ENCODE peak calls at places on chromosomes 13 and 19, in eight cellular contexts. T is ELF-1; W is CD8-positive, alpha-beta memory T cell; H is HS-5; D is omental fat pad; N is stimulated activated naive CD8-positive, alpha-beta T cell treated with anti-CD3 and anti-CD28 coated beads, Interleukin-15, amount 100 ng/mL, for 72 hours; I is GM19239; P is tibial nerve. L is an unnamed sample.

GRCh38 chr19:1791879-1792278 is 20.2 kb downstream of the ATP8B3 start:
- DNase-seq in P (no peak), T (no peak), H (no peak), D (no peak), W (no peak), I (no peak), N (no peak), L (no peak)

GRCh38 chr13:91112878-91113277 is 234.6 kb upstream of the MIR17HG start:
- DNase-seq in D (no peak), T (no peak), N (no peak), I (no peak), P (no peak), H (no peak), W (no peak), L (no peak)

GRCh38 chr19:18833849-18834643 is 2.3 kb downstream of the UPF1 start:
- DNase-seq in H (no peak), I (no peak), D (no peak), T (no peak), W (no peak), N (no peak), P (no peak), L (no peak)

GRCh38 chr13:113835461-113836274 is 28.2 kb downstream of the GAS6 start:
- DNase-seq in P (no peak), H (no peak), I (no peak), W (no peak), T (peak; percentile 82), N (no peak), D (no peak), L (no peak)

GRCh38 chr13:39051157-39051556 is 12.9 kb downstream of the NHLRC3 start:
- DNase-seq in I (no peak), D (no peak), W (no peak), P (no peak), N (no peak), H (no peak), T (no peak), L (peak; percentile 12)

GRCh38 chr13:102002271-102002670 is 399.6 kb downstream of the FGF14 start:
- DNase-seq in W (no peak), D (no peak), H (no peak), T (no peak), N (no peak), P (no peak), I (no peak), L (no peak)

GRCh38 chr19:32876236-32876918 is 6.8 kb upstream of the SLC7A9 start:
- DNase-seq in W (no peak), N (no peak), I (no peak), D (no peak), P (no peak), H (no peak), T (no peak), L (no peak)

GRCh38 chr13:30616927-30617314 is 799 bp upstream of the USPL1 start:
- DNase-seq in T (peak; percentile 89), D (peak; percentile 27), W (peak; percentile 72), I (peak; percentile 15), P (peak; percentile 52), N (no peak), H (peak; percentile 50), L (peak; percentile 58)

GRCh38 chr13:51625555-51626345 is 41.5 kb downstream of the WDFY2 start:
- DNase-seq in D (no peak), W (no peak), H (no peak), N (no peak), I (no peak), T (no peak), P (no peak), L (no peak)

GRCh38 chr19:38713227-38713649 is 31.0 kb downstream of the CAPN12 start:
- DNase-seq in D (no peak), P (peak; percentile 73), W (no peak), I (no peak), H (no peak), T (no peak), N (no peak), L (no peak)